ENCODE peak calls at places on chromosome 10, in seven cellular contexts. One of them, this sample, is unnamed.

GRCh38 chr10:127834221-127834620 is 58.5 kb downstream of the CLRN3 start:
- DNase-seq in K562: no peak
- DNase-seq in OCI-LY7: no peak
- DNase-seq in fibroblast of lung: no peak
- DNase-seq in left ventricle myocardium superior: no peak
- DNase-seq in astrocyte: no peak
- DNase-seq in osteocyte: peak
- DNase-seq in this sample: peak

GRCh38 chr10:92886334-92886961 is 38.1 kb downstream of the EXOC6 start:
- DNase-seq in K562: no peak
- DNase-seq in osteocyte: no peak
- DNase-seq in fibroblast of lung: peak
- DNase-seq in left ventricle myocardium superior: no peak
- DNase-seq in OCI-LY7: no peak
- DNase-seq in astrocyte: peak
- DNase-seq in this sample: no peak

GRCh38 chr10:52451817-52452216 is 137.7 kb downstream of the DKK1 start:
- DNase-seq in K562: no peak
- DNase-seq in OCI-LY7: no peak
- DNase-seq in fibroblast of lung: peak
- DNase-seq in left ventricle myocardium superior: no peak
- DNase-seq in astrocyte: peak
- DNase-seq in osteocyte: no peak
- DNase-seq in this sample: no peak

GRCh38 chr10:71927669-71928592 is 36.3 kb upstream of the CHST3 start:
- DNase-seq in left ventricle myocardium superior: no peak
- DNase-seq in fibroblast of lung: peak
- DNase-seq in astrocyte: peak
- DNase-seq in osteocyte: no peak
- DNase-seq in K562: no peak
- DNase-seq in OCI-LY7: no peak
- DNase-seq in this sample: no peak

GRCh38 chr10:47340613-47341170 is 7.5 kb upstream of the RBP3 start:
- DNase-seq in left ventricle myocardium superior: peak
- DNase-seq in astrocyte: no peak
- DNase-seq in fibroblast of lung: peak
- DNase-seq in K562: peak
- DNase-seq in OCI-LY7: peak
- DNase-seq in osteocyte: no peak
- DNase-seq in this sample: peak

GRCh38 chr10:107687702-107688101 is 523.2 kb upstream of the SORCS1 start:
- DNase-seq in left ventricle myocardium superior: no peak
- DNase-seq in osteocyte: no peak
- DNase-seq in OCI-LY7: no peak
- DNase-seq in fibroblast of lung: no peak
- DNase-seq in K562: no peak
- DNase-seq in astrocyte: no peak
- DNase-seq in this sample: no peak

GRCh38 chr10:96706331-96706853 is 13.9 kb downstream of the PIK3AP1 start:
- DNase-seq in OCI-LY7: no peak
- DNase-seq in K562: no peak
- DNase-seq in left ventricle myocardium superior: no peak
- DNase-seq in fibroblast of lung: no peak
- DNase-seq in osteocyte: no peak
- DNase-seq in astrocyte: no peak
- DNase-seq in this sample: no peak

GRCh38 chr10:94212876-94213595 is 149.7 kb downstream of the NOC3L start:
- DNase-seq in astrocyte: no peak
- DNase-seq in fibroblast of lung: no peak
- DNase-seq in left ventricle myocardium superior: no peak
- DNase-seq in OCI-LY7: no peak
- DNase-seq in osteocyte: no peak
- DNase-seq in K562: no peak
- DNase-seq in this sample: peak

GRCh38 chr10:34698979-34699378 is 116.1 kb downstream of the PARD3 start:
- DNase-seq in K562: no peak
- DNase-seq in fibroblast of lung: peak
- DNase-seq in left ventricle myocardium superior: no peak
- DNase-seq in astrocyte: peak
- DNase-seq in osteocyte: no peak
- DNase-seq in OCI-LY7: no peak
- DNase-seq in this sample: no peak

GRCh38 chr10:35577915-35578607 is 27.1 kb upstream of the GJD4 start:
- DNase-seq in OCI-LY7: no peak
- DNase-seq in left ventricle myocardium superior: no peak
- DNase-seq in osteocyte: no peak
- DNase-seq in astrocyte: peak
- DNase-seq in fibroblast of lung: peak
- DNase-seq in K562: no peak
- DNase-seq in this sample: no peak

GRCh38 chr10:50679149-50679548 is 55.4 kb upstream of the SGMS1 start:
- DNase-seq in OCI-LY7: no peak
- DNase-seq in K562: no peak
- DNase-seq in fibroblast of lung: no peak
- DNase-seq in osteocyte: no peak
- DNase-seq in left ventricle myocardium superior: no peak
- DNase-seq in astrocyte: no peak
- DNase-seq in this sample: no peak

This sample was measured in right atrium auricular region.